ENCODE peak calls at places on chromosomes 1 and 21, in six cellular contexts. D, I, L, B, J and G are unnamed samples.

GRCh38 chr21:17931080-17931479 is 111.9 kb upstream of the C21orf91 start:
- DNase-seq in B (no peak), L (no peak), D (no peak), J (no peak), I (peak; percentile 38), G (no peak)

GRCh38 chr1:60436148-60436547 is 362.6 kb upstream of the C1orf87 start:
- DNase-seq in J (no peak), B (no peak), I (no peak), L (no peak), D (no peak), G (no peak)

GRCh38 chr1:228809621-228810313 is 74.5 kb downstream of the RHOU start:
- DNase-seq in L (no peak), I (no peak), J (no peak), B (no peak), D (no peak), G (no peak)

GRCh38 chr1:116325922-116326321 is 47.1 kb upstream of the ATP1A1 start:
- DNase-seq in L (no peak), I (no peak), B (no peak), J (no peak), D (peak; percentile 20), G (no peak)

GRCh38 chr1:224922404-224923164 is 6.9 kb upstream of the DNAH14 start:
- DNase-seq in L (no peak), D (no peak), I (peak; percentile 56), J (peak; percentile 76), B (no peak), G (peak; percentile 73)

GRCh38 chr1:9603307-9603706 is 14.6 kb downstream of the TMEM201 start:
- DNase-seq in D (peak; percentile 13), I (no peak), J (no peak), B (no peak), L (no peak), G (no peak)

GRCh38 chr1:219514728-219515127 is 98.2 kb downstream of the ZC3H11B start:
- DNase-seq in J (no peak), D (no peak), L (no peak), B (no peak), I (no peak), G (no peak)

GRCh38 chr1:66540434-66541032 is 6.6 kb downstream of the SGIP1 start:
- DNase-seq in I (peak; percentile 2), B (no peak), D (no peak), J (no peak), L (no peak), G (no peak)

GRCh38 chr1:56397811-56398231 is 181.5 kb downstream of the PLPP3 start:
- DNase-seq in B (no peak), L (no peak), D (no peak), I (no peak), J (no peak), G (no peak)

GRCh38 chr1:185735667-185736105 is 1.5 kb downstream of the HMCN1 start:
- DNase-seq in J (no peak), B (no peak), I (no peak), L (no peak), D (no peak), G (no peak)

GRCh38 chr21:46153259-46154154 is 1.9 kb downstream of the FTCD start:
- DNase-seq in B (peak; percentile 85), I (peak; percentile 11), D (peak; percentile 13), J (peak; percentile 11), L (no peak), G (no peak)

GRCh38 chr1:48251858-48252257 is 29.3 kb downstream of the SLC5A9 start:
- DNase-seq in L (no peak), I (no peak), D (no peak), B (no peak), J (no peak), G (no peak)

GRCh38 chr1:172342584-172343245 is 77.8 kb upstream of the C1orf105 start:
- DNase-seq in L (no peak), D (no peak), I (no peak), J (no peak), B (no peak), G (no peak)

GRCh38 chr1:67020304-67020703 is 33.6 kb downstream of the SLC35D1 start:
- DNase-seq in D (no peak), B (no peak), L (no peak), I (no peak), J (peak; percentile 10), G (no peak)

GRCh38 chr21:18803624-18804023 is 400.0 kb upstream of the TMPRSS15 start:
- DNase-seq in D (no peak), B (no peak), J (no peak), I (no peak), L (no peak), G (no peak)

GRCh38 chr21:42405064-42406059 is 1.7 kb downstream of the UBASH3A start:
- DNase-seq in D (no peak), J (no peak), I (no peak), L (no peak), B (no peak), G (no peak)

GRCh38 chr1:25492323-25492722 is 51.1 kb upstream of the LDLRAP1 start:
- DNase-seq in I (no peak), L (no peak), J (no peak), B (no peak), D (no peak), G (no peak)